ENCODE peak calls at places on chromosomes 3 and 15, in six cellular contexts. A, G, R, U, Q and I are unnamed samples.

GRCh38 chr3:34367521-34367920 is 569.1 kb downstream of the PDCD6IP start:
- DNase-seq in A (no peak), G (no peak), R (no peak), U (no peak), Q (no peak), I (no peak)

GRCh38 chr15:92883643-92884458 is 16.3 kb upstream of the CHD2 start:
- DNase-seq in A (no peak), G (no peak), R (no peak), U (no peak), Q (no peak), I (peak)

GRCh38 chr3:26799679-26800317 is 177.2 kb downstream of the LRRC3B start:
- DNase-seq in A (no peak), G (no peak), R (no peak), U (no peak), Q (no peak), I (no peak)

GRCh38 chr3:57006048-57006709 is 54.3 kb upstream of the SPATA12 start:
- DNase-seq in A (no peak), G (no peak), R (no peak), U (no peak), Q (no peak), I (no peak)

GRCh38 chr15:100224206-100225185 is 117.3 kb downstream of the ADAMTS17 start:
- DNase-seq in A (no peak), G (no peak), R (no peak), U (no peak), Q (no peak), I (no peak)

GRCh38 chr3:11213810-11214450 is 58.3 kb upstream of the ATG7 start:
- DNase-seq in A (no peak), G (no peak), R (no peak), U (no peak), Q (no peak), I (no peak)

GRCh38 chr3:172915911-172916514 is 165.5 kb downstream of the ECT2 start:
- DNase-seq in A (no peak), G (no peak), R (no peak), U (no peak), Q (no peak), I (no peak)

GRCh38 chr3:195909294-195909644 is 918 bp upstream of the TNK2 start:
- DNase-seq in A (no peak), G (no peak), R (no peak), U (no peak), Q (no peak), I (no peak)

GRCh38 chr3:71581451-71581980 is 2.0 kb downstream of the FOXP1 start:
- DNase-seq in A (peak), G (no peak), R (no peak), U (no peak), Q (peak), I (peak)

GRCh38 chr3:131898346-131898745 is 136.5 kb downstream of the CPNE4 start:
- DNase-seq in A (peak), G (no peak), R (no peak), U (no peak), Q (no peak), I (no peak)

GRCh38 chr3:121989943-121990342 is 32.1 kb downstream of the ILDR1 start:
- DNase-seq in A (no peak), G (no peak), R (no peak), U (no peak), Q (no peak), I (no peak)

GRCh38 chr3:71152039-71152891 is 431.3 kb downstream of the FOXP1 start:
- DNase-seq in A (no peak), G (no peak), R (no peak), U (no peak), Q (no peak), I (no peak)

GRCh38 chr3:55490194-55490913 is 3.2 kb upstream of the WNT5A start:
- DNase-seq in A (no peak), G (no peak), R (no peak), U (no peak), Q (no peak), I (no peak)

GRCh38 chr15:73602444-73602843 is 30.7 kb downstream of the NPTN start:
- DNase-seq in A (no peak), G (no peak), R (no peak), U (no peak), Q (no peak), I (peak)

GRCh38 chr3:21435871-21436270 is 315.1 kb downstream of the ZNF385D start:
- DNase-seq in A (no peak), G (no peak), R (no peak), U (no peak), Q (no peak), I (no peak)

GRCh38 chr3:183114779-183115178 is 15.5 kb upstream of the MCCC1 start:
- DNase-seq in A (peak), G (no peak), R (no peak), U (no peak), Q (no peak), I (no peak)

GRCh38 chr3:64028754-64029153 is 5.5 kb upstream of the PSMD6 start:
- DNase-seq in A (no peak), G (no peak), R (no peak), U (no peak), Q (no peak), I (no peak)

GRCh38 chr15:28456476-28457395 is 76.0 kb downstream of the GOLGA8G start:
- DNase-seq in A (peak), G (no peak), R (no peak), U (no peak), Q (no peak), I (no peak)

GRCh38 chr3:48440590-48440958 is 517 bp downstream of the TMA7 start:
- DNase-seq in A (peak), G (no peak), R (no peak), U (no peak), Q (no peak), I (no peak)

GRCh38 chr3:124407260-124407659 is 323.0 kb upstream of the UMPS start:
- DNase-seq in A (no peak), G (no peak), R (no peak), U (no peak), Q (no peak), I (no peak)

GRCh38 chr3:126528800-126529541 is 5.0 kb downstream of the CHST13 start:
- DNase-seq in A (peak), G (no peak), R (peak), U (no peak), Q (no peak), I (no peak)

GRCh38 chr15:62795171-62795570 is 247.4 kb upstream of the TPM1 start:
- DNase-seq in A (no peak), G (peak), R (no peak), U (no peak), Q (no peak), I (no peak)
- TF ChIP-seq JUND in A (no peak), G (no peak), R (no peak), U (no peak), Q (no peak), I (no peak)

DNA sequence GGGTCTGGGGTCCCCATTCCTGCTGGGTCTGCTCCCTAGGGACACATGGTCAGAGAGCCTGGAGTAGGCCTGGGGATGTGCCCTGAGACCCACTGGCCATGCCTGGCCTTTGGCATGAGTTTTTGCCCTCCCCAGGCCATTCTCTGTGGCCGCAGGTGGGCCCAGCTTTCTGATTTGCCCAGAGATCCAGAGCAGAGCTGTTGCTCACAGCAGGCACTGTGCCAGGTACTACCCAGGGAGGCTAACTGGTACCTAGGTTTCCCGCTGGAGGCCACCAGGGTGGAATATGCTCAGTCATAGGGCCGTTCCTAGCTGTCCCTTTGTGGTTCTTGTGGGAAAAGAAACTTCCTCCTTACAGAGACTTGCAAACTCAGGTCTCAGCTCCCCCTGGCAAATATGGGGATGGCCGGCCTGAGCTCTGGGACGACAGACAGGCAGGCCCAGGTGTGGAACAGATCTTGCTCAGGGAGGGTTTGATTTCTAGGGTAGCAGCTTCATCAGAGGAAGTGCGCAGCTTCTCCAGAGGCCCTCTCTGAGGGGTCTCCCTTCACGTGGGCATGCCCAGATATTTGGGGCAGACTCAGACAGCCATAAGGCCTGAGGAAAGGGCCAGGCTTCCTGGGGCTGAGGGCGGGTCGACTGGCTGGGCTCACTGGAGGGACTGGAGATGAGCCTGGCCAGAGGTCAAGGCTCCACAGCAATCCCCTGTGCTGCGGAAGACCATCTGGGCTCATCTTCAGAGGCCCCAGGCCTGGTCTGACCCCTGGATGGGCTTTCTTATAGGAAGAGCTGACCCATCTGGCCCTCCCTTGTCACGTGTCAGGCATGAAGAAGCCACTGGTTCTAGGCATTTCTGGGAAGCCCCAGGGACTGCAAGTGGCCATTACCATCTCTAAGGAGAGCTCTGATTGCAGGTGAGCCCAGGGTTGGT is 28.0 kb downstream of the ACAA1 start:
- DNase-seq in A (no peak), G (no peak), R (no peak), U (no peak), Q (no peak), I (no peak)
- TF ChIP-seq JUND in A (no peak), G (no peak), R (no peak), U (no peak), Q (no peak), I (no peak)

GRCh38 chr3:47159820-47160219 is 4.1 kb downstream of the SETD2 start:
- DNase-seq in A (no peak), G (no peak), R (no peak), U (no peak), Q (no peak), I (no peak)

GRCh38 chr3:47162695-47163022 is 1.3 kb downstream of the SETD2 start:
- DNase-seq in A (no peak), G (no peak), R (no peak), U (no peak), Q (peak), I (peak)

GRCh38 chr3:47163990-47164848 is at the start of gene SETD2:
- DNase-seq in A (peak), G (peak), R (peak), U (peak), Q (peak), I (peak)

GRCh38 chr3:47161983-47162694 is 1.8 kb downstream of the SETD2 start:
- DNase-seq in A (no peak), G (no peak), R (no peak), U (no peak), Q (no peak), I (no peak)

DNA sequence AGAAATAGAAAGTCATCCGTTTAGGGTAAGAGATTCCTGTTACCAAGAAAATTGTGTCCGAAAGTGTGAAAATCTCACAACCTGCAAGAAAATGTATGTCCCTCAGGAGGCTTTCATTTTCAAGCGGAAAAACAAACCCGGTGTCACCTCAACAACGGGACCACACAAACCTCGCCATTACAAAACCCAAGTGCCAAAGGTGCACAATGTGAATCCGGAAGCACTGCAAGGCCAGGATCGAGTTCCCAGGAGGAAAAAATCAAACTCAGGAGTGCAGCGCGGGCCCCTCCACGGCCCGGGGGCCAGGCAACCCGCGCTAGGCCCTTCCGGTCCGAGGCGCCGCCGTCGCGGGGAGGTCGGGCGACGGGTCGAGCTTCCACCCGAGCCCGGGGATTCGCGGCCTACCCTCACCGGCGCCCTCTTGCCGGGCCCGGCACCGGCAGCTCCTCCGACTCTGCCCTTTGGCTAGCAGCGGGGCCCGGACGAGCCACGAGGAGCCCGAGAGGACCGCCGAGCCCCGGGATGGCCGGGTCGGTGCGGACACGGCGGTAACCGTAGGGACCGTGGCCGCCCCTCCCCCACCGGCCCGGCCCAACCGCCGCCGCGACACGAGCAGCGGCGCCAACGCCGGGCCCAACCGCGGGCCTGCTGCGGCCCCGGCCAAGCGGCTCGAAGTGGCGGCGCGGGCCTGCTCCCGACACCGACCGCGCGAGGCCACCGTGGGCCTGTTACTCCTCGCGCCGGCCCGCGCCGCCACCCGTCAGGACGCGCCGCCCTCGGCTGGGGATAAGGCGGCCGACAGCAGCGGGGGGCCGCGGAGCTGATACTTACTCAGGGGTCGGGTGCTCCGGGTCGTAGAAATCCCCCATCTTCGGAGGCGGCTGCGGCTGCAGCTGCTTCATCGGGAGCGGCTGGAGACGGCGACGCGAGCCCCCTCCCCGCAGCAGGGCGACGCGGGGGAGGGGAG is 607 bp downstream of the SETD2 start:
- DNase-seq in A (peak), G (no peak), R (peak), U (no peak), Q (peak), I (peak)
- TF ChIP-seq JUND in A (no peak), G (no peak), R (no peak), U (no peak), Q (no peak), I (no peak)

GRCh38 chr3:151814588-151814987 is 672 bp downstream of the AADAC start:
- DNase-seq in A (no peak), G (no peak), R (no peak), U (no peak), Q (no peak), I (no peak)
- TF ChIP-seq JUND in A (no peak), G (no peak), R (no peak), U (no peak), Q (no peak), I (no peak)

GRCh38 chr3:114627760-114628159 is 333.9 kb downstream of the TIGIT start:
- DNase-seq in A (no peak), G (no peak), R (no peak), U (no peak), Q (no peak), I (no peak)
- TF ChIP-seq JUND in A (no peak), G (no peak), R (no peak), U (no peak), Q (no peak), I (no peak)

GRCh38 chr3:149489060-149489690 is 14.7 kb downstream of the TM4SF4 start:
- DNase-seq in A (peak), G (no peak), R (no peak), U (peak), Q (peak), I (no peak)
- TF ChIP-seq JUND in A (no peak), G (no peak), R (no peak), U (no peak), Q (no peak), I (no peak)

GRCh38 chr15:66805207-66805975 is 103.4 kb downstream of the SMAD6 start:
- DNase-seq in A (no peak), G (no peak), R (no peak), U (no peak), Q (no peak), I (no peak)

GRCh38 chr15:66803749-66804148 is 101.7 kb downstream of the SMAD6 start:
- DNase-seq in A (no peak), G (no peak), R (no peak), U (no peak), Q (no peak), I (no peak)

GRCh38 chr15:66801266-66801665 is 99.2 kb downstream of the SMAD6 start:
- DNase-seq in A (no peak), G (no peak), R (no peak), U (no peak), Q (no peak), I (no peak)

GRCh38 chr15:66802087-66803001 is 100.3 kb downstream of the SMAD6 start:
- DNase-seq in A (no peak), G (no peak), R (no peak), U (no peak), Q (peak), I (no peak)

GRCh38 chr15:66803182-66803729 is 101.2 kb downstream of the SMAD6 start:
- DNase-seq in A (peak), G (no peak), R (peak), U (peak), Q (peak), I (peak)
- TF ChIP-seq JUND in A (peak), G (no peak), R (peak), U (peak), Q (peak), I (peak)

GRCh38 chr3:175065492-175065891 is 206.4 kb downstream of the NAALADL2 start:
- DNase-seq in A (no peak), G (no peak), R (no peak), U (no peak), Q (no peak), I (no peak)
- TF ChIP-seq JUND in A (no peak), G (no peak), R (no peak), U (no peak), Q (no peak), I (no peak)

GRCh38 chr3:69770219-69770618 is 31.0 kb downstream of the MITF start:
- DNase-seq in A (no peak), G (no peak), R (no peak), U (no peak), Q (no peak), I (peak)
- TF ChIP-seq JUND in A (peak), G (no peak), R (no peak), U (no peak), Q (no peak), I (no peak)